ENCODE peak calls at places on chromosomes 4 and X, in five cellular contexts. G is iPS-NIHi11; Y is breast epithelium; P is HEK293T; K is CD4-positive, alpha-beta T cell. H is an unnamed sample.

GRCh38 chr4:87853108-87853507 is 20.3 kb downstream of the MEPE start:
- DNase-seq in G (peak), Y (no peak), P (peak), K (no peak), H (no peak)

GRCh38 chr4:25523405-25523804 is 132.2 kb upstream of the SLC34A2 start:
- DNase-seq in G (no peak), Y (no peak), P (no peak), K (no peak), H (no peak)

GRCh38 chrX:74343970-74344622 is 40.1 kb downstream of the ZCCHC13 start:
- DNase-seq in G (peak), Y (peak), P (peak), K (peak), H (no peak)

GRCh38 chr4:168693750-168694470 is 197.1 kb downstream of the PALLD start:
- DNase-seq in G (no peak), Y (no peak), P (no peak), K (no peak), H (no peak)

GRCh38 chrX:97326456-97326855 is 442.7 kb downstream of the RPA4 start:
- DNase-seq in G (no peak), Y (no peak), P (no peak), K (no peak), H (no peak)

GRCh38 chrX:85992811-85993229 is 54.5 kb downstream of the CHM start:
- DNase-seq in G (no peak), Y (no peak), P (no peak), K (no peak), H (no peak)

GRCh38 chr4:107197121-107197520 is 161.0 kb upstream of the DKK2 start:
- DNase-seq in G (no peak), Y (no peak), P (no peak), K (no peak), H (no peak)

GRCh38 chr4:158162637-158163036 is 10.2 kb downstream of the GASK1B start:
- DNase-seq in G (no peak), Y (no peak), P (no peak), K (no peak), H (no peak)

GRCh38 chrX:40303256-40304077 is 205.7 kb upstream of the BCOR start:
- DNase-seq in G (no peak), Y (no peak), P (no peak), K (no peak), H (no peak)

GRCh38 chr4:63620271-63620670 is 789.0 kb downstream of the TECRL start:
- DNase-seq in G (no peak), Y (no peak), P (no peak), K (no peak), H (no peak)

GRCh38 chrX:24396236-24396929 is 35.9 kb downstream of the SUPT20HL1 start:
- DNase-seq in G (no peak), Y (no peak), P (no peak), K (no peak), H (no peak)

GRCh38 chr4:113741971-113742370 is 19.6 kb downstream of the CAMK2D start:
- DNase-seq in G (no peak), Y (no peak), P (no peak), K (no peak), H (no peak)

GRCh38 chrX:17328837-17329236 is 46.2 kb upstream of the NHS start:
- DNase-seq in G (peak), Y (no peak), P (no peak), K (no peak), H (no peak)

GRCh38 chrX:119983494-119983893 is 39.9 kb upstream of the NKAP start:
- DNase-seq in G (no peak), Y (no peak), P (no peak), K (no peak), H (no peak)

GRCh38 chr4:143381171-143382118 is 44.8 kb downstream of the GAB1 start:
- DNase-seq in G (no peak), Y (peak), P (peak), K (no peak), H (peak)

GRCh38 chr4:16337936-16338335 is 111.7 kb upstream of the TAPT1 start:
- DNase-seq in G (no peak), Y (no peak), P (no peak), K (no peak), H (no peak)

H was measured in lower leg skin.